ENCODE peak calls at places on chromosomes 6 and 20, in nine cellular contexts. Y is sigmoid colon, D is stomach, U is breast epithelium, P is HCT116, O is spleen, S is suprapubic skin, J is GM12878, F is HepG2. Q is an unnamed sample.

GRCh38 chr6:3455490-3456394 is 1.1 kb downstream of the SLC22A23 start:
- DNase-seq in Y (peak; percentile 69), D (peak; percentile 27), U (peak; percentile 39), P (no peak), O (no peak), S (no peak), J (no peak), F (peak; percentile 38), Q (no peak)

GRCh38 chr6:68958327-68958726 is 323.2 kb downstream of the ADGRB3 start:
- DNase-seq in Y (no peak), D (no peak), U (no peak), P (no peak), O (no peak), S (no peak), J (no peak), F (peak; percentile 2), Q (no peak)

GRCh38 chr20:59331721-59332329 is 31.4 kb downstream of the EDN3 start:
- DNase-seq in Y (no peak), D (no peak), U (no peak), P (no peak), O (no peak), S (no peak), J (no peak), F (no peak), Q (no peak)

GRCh38 chr20:35172434-35172806 is 548 bp downstream of the PROCR start:
- DNase-seq in Y (no peak), D (no peak), U (no peak), P (no peak), O (no peak), S (no peak), J (no peak), F (no peak), Q (no peak)

GRCh38 chr20:51995038-51995437 is 192.7 kb upstream of the SALL4 start:
- DNase-seq in Y (no peak), D (no peak), U (no peak), P (no peak), O (no peak), S (no peak), J (no peak), F (no peak), Q (no peak)

GRCh38 chr20:46791722-46792416 is 82.4 kb downstream of the SLC2A10 start:
- DNase-seq in Y (no peak), D (no peak), U (no peak), P (no peak), O (no peak), S (no peak), J (no peak), F (no peak), Q (no peak)

GRCh38 chr20:61437280-61438206 is 185.5 kb downstream of the CDH4 start:
- DNase-seq in Y (no peak), D (no peak), U (peak; percentile 61), P (no peak), O (no peak), S (no peak), J (no peak), F (no peak), Q (no peak)

GRCh38 chr20:24694727-24695528 is 225.5 kb downstream of the SYNDIG1 start:
- DNase-seq in Y (peak; percentile 53), D (peak; percentile 17), U (peak; percentile 16), P (no peak), O (peak; percentile 81), S (peak; percentile 43), J (no peak), F (no peak), Q (peak; percentile 78)

GRCh38 chr6:89799756-89800155 is 19.8 kb downstream of the MDN1 start:
- DNase-seq in Y (no peak), D (no peak), U (no peak), P (no peak), O (no peak), S (no peak), J (no peak), F (no peak), Q (no peak)

GRCh38 chr6:15073344-15073789 is 172.5 kb upstream of the JARID2 start:
- DNase-seq in Y (no peak), D (no peak), U (no peak), P (no peak), O (no peak), S (no peak), J (peak; percentile 41), F (no peak), Q (no peak)

GRCh38 chr6:156543431-156543830 is 233.7 kb upstream of the ARID1B start:
- DNase-seq in Y (no peak), D (no peak), U (no peak), P (no peak), O (no peak), S (no peak), J (no peak), F (no peak), Q (peak; percentile 70)

GRCh38 chr6:33691456-33692077 is 19.9 kb downstream of the UQCC2 start:
- DNase-seq in Y (no peak), D (no peak), U (no peak), P (no peak), O (no peak), S (no peak), J (no peak), F (no peak), Q (no peak)

GRCh38 chr20:60565093-60565492 is 606.9 kb downstream of the CDH26 start:
- DNase-seq in Y (no peak), D (no peak), U (no peak), P (no peak), O (no peak), S (no peak), J (no peak), F (no peak), Q (no peak)

GRCh38 chr6:16432075-16433032 is 194.0 kb downstream of the GMPR start:
- DNase-seq in Y (no peak), D (peak; percentile 39), U (no peak), P (no peak), O (no peak), S (no peak), J (peak; percentile 77), F (no peak), Q (no peak)

GRCh38 chr20:5100684-5101347 is 18.9 kb downstream of the PCNA start:
- DNase-seq in Y (peak; percentile 82), D (peak; percentile 85), U (peak; percentile 39), P (peak; percentile 39), O (peak; percentile 92), S (peak; percentile 82), J (no peak), F (peak; percentile 63), Q (no peak)

GRCh38 chr20:56628873-56629463 is at the start of gene TFAP2C:
- DNase-seq in Y (peak; percentile 89), D (peak; percentile 71), U (peak; percentile 91), P (peak; percentile 54), O (no peak), S (peak; percentile 91), J (no peak), F (no peak), Q (no peak)

GRCh38 chr6:17816921-17817611 is 110.3 kb upstream of the NUP153 start:
- DNase-seq in Y (no peak), D (no peak), U (no peak), P (no peak), O (no peak), S (no peak), J (no peak), F (peak; percentile 75), Q (no peak)

GRCh38 chr20:44247676-44248419 is 740 bp downstream of the GDAP1L1 start:
- DNase-seq in Y (no peak), D (no peak), U (no peak), P (no peak), O (no peak), S (no peak), J (no peak), F (peak; percentile 80), Q (no peak)

GRCh38 chr20:64256282-64256947 is 867 bp downstream of the PCMTD2 start:
- DNase-seq in Y (no peak), D (no peak), U (no peak), P (no peak), O (peak; percentile 70), S (no peak), J (no peak), F (no peak), Q (no peak)

GRCh38 chr6:82954937-82955577 is 110.6 kb downstream of the UBE3D start:
- DNase-seq in Y (no peak), D (no peak), U (no peak), P (no peak), O (no peak), S (no peak), J (no peak), F (no peak), Q (no peak)

GRCh38 chr6:41462980-41463930 is 82.9 kb upstream of the FOXP4 start:
- DNase-seq in Y (peak; percentile 83), D (peak; percentile 85), U (peak; percentile 71), P (peak; percentile 27), O (no peak), S (no peak), J (no peak), F (peak; percentile 77), Q (no peak)

GRCh38 chr6:127146935-127147334 is 28.5 kb downstream of the RSPO3 start:
- DNase-seq in Y (no peak), D (no peak), U (no peak), P (no peak), O (no peak), S (no peak), J (no peak), F (no peak), Q (no peak)
- H3K9me3 ChIP-seq in Y (no peaks in the 10 kb centered on the region), D (no peaks in the 10 kb centered on the region), U (no peaks in the 10 kb centered on the region), P (no peaks in the 10 kb centered on the region), O (no peaks in the 10 kb centered on the region), S (no peaks in the 10 kb centered on the region), J (no peaks in the 10 kb centered on the region), F (no peaks in the 10 kb centered on the region), Q (no peaks in the 10 kb centered on the region)

DNA sequence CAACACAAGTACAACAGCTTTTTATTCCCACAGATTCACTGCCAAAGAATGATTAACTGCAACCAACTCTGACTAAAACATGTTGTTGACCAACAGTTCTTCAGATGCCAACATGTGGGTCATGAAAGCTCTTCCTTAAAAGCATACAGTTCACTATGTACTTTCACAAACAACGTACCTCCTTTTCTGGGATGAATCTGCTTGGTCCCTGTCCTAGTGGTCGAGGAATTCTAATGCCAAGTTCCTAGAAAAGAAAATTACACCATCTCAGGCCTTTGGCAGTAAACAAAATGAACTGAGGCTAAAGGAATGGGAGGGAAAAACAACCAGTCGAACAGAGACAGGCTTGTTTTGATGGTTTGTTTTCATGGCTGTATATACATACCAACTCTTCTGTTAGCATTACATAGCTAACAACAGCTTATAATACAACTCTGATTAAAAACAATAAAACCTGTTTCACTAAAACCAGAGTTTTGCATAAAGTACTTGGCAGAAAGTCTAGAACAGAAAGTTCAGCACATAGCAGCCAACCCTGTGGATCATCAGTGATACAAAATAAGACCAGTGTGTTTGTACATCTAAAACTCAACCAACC is 92.4 kb downstream of the SESN1 start:
- DNase-seq in Y (no peak), D (no peak), U (peak; percentile 30), P (no peak), O (no peak), S (no peak), J (no peak), F (no peak), Q (no peak)
- TF ChIP-seq POLR2AphosphoS5 in Y (peak; percentile 73), D (peak; percentile 68), U (peak; percentile 86), P (no peak), O (no peak), S (peak; percentile 22), J (no peak), F (no peak), Q (peak; percentile 63)

GRCh38 chr6:145728986-145729385 is 6.3 kb downstream of the EPM2A start:
- DNase-seq in Y (no peak), D (no peak), U (no peak), P (no peak), O (no peak), S (no peak), J (no peak), F (no peak), Q (no peak)
- H3K9me3 ChIP-seq in Y (no peaks in the 10 kb centered on the region), D (no peaks in the 10 kb centered on the region), U (peaks cover 11% of the 10 kb centered on the region), P (no peaks in the 10 kb centered on the region), O (peaks cover 32% of the 10 kb centered on the region), S (no peaks in the 10 kb centered on the region), J (peaks cover 14% of the 10 kb centered on the region), F (peaks cover 22% of the 10 kb centered on the region), Q (no peaks in the 10 kb centered on the region)

GRCh38 chr6:147158881-147159280 is 45.3 kb upstream of the STXBP5 start:
- DNase-seq in Y (no peak), D (no peak), U (no peak), P (no peak), O (no peak), S (no peak), J (no peak), F (no peak), Q (no peak)
- TF ChIP-seq POLR2AphosphoS5 in Y (no peak), D (no peak), U (no peak), P (no peak), O (no peak), S (no peak), J (no peak), F (no peak), Q (no peak)